ENCODE peak calls at places on chromosomes 1 and 21, in ten cellular contexts. One of them, this sample, is unnamed.

GRCh38 chr1:3321559-3322439 is 132.7 kb upstream of the ARHGEF16 start:
- DNase-seq in iris pigment epithelial cell: no peak
- DNase-seq in neural progenitor cell: no peak
- DNase-seq in activated T-cell treated with anti-CD3 and anti-CD28 coated beads for 24 hours: no peak
- DNase-seq in stimulated activated CD8-positive, alpha-beta memory T cell treated with anti-CD3 and anti-CD28 coated beads, Interleukin-15, amount 100 ng/mL, for 1 hour: no peak
- DNase-seq in NCI-H774: no peak
- DNase-seq in activated naive CD8-positive, alpha-beta T cell treated with anti-CD3 and anti-CD28 coated beads, Interleukin-2, amount 50 U/mL, for 24 hours: no peak
- DNase-seq in kidney glomerular epithelial cell: no peak
- DNase-seq in GM10248: no peak
- DNase-seq in A549: no peak
- DNase-seq in this sample: no peak

GRCh38 chr1:110205156-110205555 is 5.0 kb upstream of the KCNC4 start:
- DNase-seq in GM10248: no peak
- DNase-seq in activated naive CD8-positive, alpha-beta T cell treated with anti-CD3 and anti-CD28 coated beads, Interleukin-2, amount 50 U/mL, for 24 hours: no peak
- DNase-seq in neural progenitor cell: no peak
- DNase-seq in kidney glomerular epithelial cell: no peak
- DNase-seq in iris pigment epithelial cell: no peak
- DNase-seq in NCI-H774: no peak
- DNase-seq in A549: no peak
- DNase-seq in activated T-cell treated with anti-CD3 and anti-CD28 coated beads for 24 hours: no peak
- DNase-seq in stimulated activated CD8-positive, alpha-beta memory T cell treated with anti-CD3 and anti-CD28 coated beads, Interleukin-15, amount 100 ng/mL, for 1 hour: no peak
- DNase-seq in this sample: no peak

GRCh38 chr1:157771666-157772425 is 5.1 kb downstream of the FCRL2 start:
- DNase-seq in neural progenitor cell: no peak
- DNase-seq in GM10248: no peak
- DNase-seq in A549: no peak
- DNase-seq in activated T-cell treated with anti-CD3 and anti-CD28 coated beads for 24 hours: no peak
- DNase-seq in kidney glomerular epithelial cell: no peak
- DNase-seq in NCI-H774: no peak
- DNase-seq in activated naive CD8-positive, alpha-beta T cell treated with anti-CD3 and anti-CD28 coated beads, Interleukin-2, amount 50 U/mL, for 24 hours: no peak
- DNase-seq in iris pigment epithelial cell: no peak
- DNase-seq in stimulated activated CD8-positive, alpha-beta memory T cell treated with anti-CD3 and anti-CD28 coated beads, Interleukin-15, amount 100 ng/mL, for 1 hour: no peak
- DNase-seq in this sample: no peak

GRCh38 chr1:183021405-183022201 is 1.6 kb upstream of the LAMC1 start:
- DNase-seq in neural progenitor cell: no peak
- DNase-seq in iris pigment epithelial cell: no peak
- DNase-seq in A549: no peak
- DNase-seq in NCI-H774: no peak
- DNase-seq in GM10248: no peak
- DNase-seq in activated T-cell treated with anti-CD3 and anti-CD28 coated beads for 24 hours: no peak
- DNase-seq in activated naive CD8-positive, alpha-beta T cell treated with anti-CD3 and anti-CD28 coated beads, Interleukin-2, amount 50 U/mL, for 24 hours: no peak
- DNase-seq in stimulated activated CD8-positive, alpha-beta memory T cell treated with anti-CD3 and anti-CD28 coated beads, Interleukin-15, amount 100 ng/mL, for 1 hour: no peak
- DNase-seq in kidney glomerular epithelial cell: no peak
- DNase-seq in this sample: no peak

GRCh38 chr1:86362807-86363206 is 33.3 kb downstream of the ODF2L start:
- DNase-seq in iris pigment epithelial cell: no peak
- DNase-seq in activated T-cell treated with anti-CD3 and anti-CD28 coated beads for 24 hours: no peak
- DNase-seq in GM10248: no peak
- DNase-seq in A549: no peak
- DNase-seq in NCI-H774: no peak
- DNase-seq in kidney glomerular epithelial cell: no peak
- DNase-seq in stimulated activated CD8-positive, alpha-beta memory T cell treated with anti-CD3 and anti-CD28 coated beads, Interleukin-15, amount 100 ng/mL, for 1 hour: no peak
- DNase-seq in activated naive CD8-positive, alpha-beta T cell treated with anti-CD3 and anti-CD28 coated beads, Interleukin-2, amount 50 U/mL, for 24 hours: no peak
- DNase-seq in neural progenitor cell: no peak
- DNase-seq in this sample: no peak

GRCh38 chr1:228152097-228152917 is 2.6 kb downstream of the GJC2 start:
- DNase-seq in A549: no peak
- DNase-seq in GM10248: no peak
- DNase-seq in activated naive CD8-positive, alpha-beta T cell treated with anti-CD3 and anti-CD28 coated beads, Interleukin-2, amount 50 U/mL, for 24 hours: no peak
- DNase-seq in stimulated activated CD8-positive, alpha-beta memory T cell treated with anti-CD3 and anti-CD28 coated beads, Interleukin-15, amount 100 ng/mL, for 1 hour: no peak
- DNase-seq in NCI-H774: no peak
- DNase-seq in kidney glomerular epithelial cell: no peak
- DNase-seq in iris pigment epithelial cell: no peak
- DNase-seq in neural progenitor cell: no peak
- DNase-seq in activated T-cell treated with anti-CD3 and anti-CD28 coated beads for 24 hours: no peak
- DNase-seq in this sample: peak

GRCh38 chr1:202018476-202019234 is 8.3 kb downstream of the ELF3 start:
- DNase-seq in activated T-cell treated with anti-CD3 and anti-CD28 coated beads for 24 hours: no peak
- DNase-seq in A549: peak
- DNase-seq in neural progenitor cell: no peak
- DNase-seq in GM10248: no peak
- DNase-seq in stimulated activated CD8-positive, alpha-beta memory T cell treated with anti-CD3 and anti-CD28 coated beads, Interleukin-15, amount 100 ng/mL, for 1 hour: no peak
- DNase-seq in activated naive CD8-positive, alpha-beta T cell treated with anti-CD3 and anti-CD28 coated beads, Interleukin-2, amount 50 U/mL, for 24 hours: no peak
- DNase-seq in iris pigment epithelial cell: peak
- DNase-seq in kidney glomerular epithelial cell: peak
- DNase-seq in NCI-H774: peak
- DNase-seq in this sample: no peak

GRCh38 chr1:203408485-203409229 is 57.7 kb upstream of the FMOD start:
- DNase-seq in NCI-H774: no peak
- DNase-seq in neural progenitor cell: no peak
- DNase-seq in activated naive CD8-positive, alpha-beta T cell treated with anti-CD3 and anti-CD28 coated beads, Interleukin-2, amount 50 U/mL, for 24 hours: no peak
- DNase-seq in stimulated activated CD8-positive, alpha-beta memory T cell treated with anti-CD3 and anti-CD28 coated beads, Interleukin-15, amount 100 ng/mL, for 1 hour: no peak
- DNase-seq in kidney glomerular epithelial cell: peak
- DNase-seq in activated T-cell treated with anti-CD3 and anti-CD28 coated beads for 24 hours: no peak
- DNase-seq in iris pigment epithelial cell: peak
- DNase-seq in GM10248: no peak
- DNase-seq in A549: peak
- DNase-seq in this sample: peak

GRCh38 chr21:33441489-33442477 is 38.0 kb downstream of the TMEM50B start:
- DNase-seq in activated T-cell treated with anti-CD3 and anti-CD28 coated beads for 24 hours: no peak
- DNase-seq in iris pigment epithelial cell: peak
- DNase-seq in kidney glomerular epithelial cell: peak
- DNase-seq in A549: peak
- DNase-seq in NCI-H774: peak
- DNase-seq in neural progenitor cell: no peak
- DNase-seq in GM10248: peak
- DNase-seq in stimulated activated CD8-positive, alpha-beta memory T cell treated with anti-CD3 and anti-CD28 coated beads, Interleukin-15, amount 100 ng/mL, for 1 hour: no peak
- DNase-seq in activated naive CD8-positive, alpha-beta T cell treated with anti-CD3 and anti-CD28 coated beads, Interleukin-2, amount 50 U/mL, for 24 hours: peak
- DNase-seq in this sample: no peak

GRCh38 chr21:45615145-45615711 is 28.3 kb upstream of the PCBP3 start:
- DNase-seq in neural progenitor cell: no peak
- DNase-seq in activated T-cell treated with anti-CD3 and anti-CD28 coated beads for 24 hours: peak
- DNase-seq in A549: peak
- DNase-seq in kidney glomerular epithelial cell: no peak
- DNase-seq in iris pigment epithelial cell: peak
- DNase-seq in stimulated activated CD8-positive, alpha-beta memory T cell treated with anti-CD3 and anti-CD28 coated beads, Interleukin-15, amount 100 ng/mL, for 1 hour: peak
- DNase-seq in GM10248: peak
- DNase-seq in NCI-H774: no peak
- DNase-seq in activated naive CD8-positive, alpha-beta T cell treated with anti-CD3 and anti-CD28 coated beads, Interleukin-2, amount 50 U/mL, for 24 hours: peak
- DNase-seq in this sample: no peak

GRCh38 chr1:241688940-241689368 is 36.9 kb downstream of the WDR64 start:
- DNase-seq in iris pigment epithelial cell: peak
- DNase-seq in activated naive CD8-positive, alpha-beta T cell treated with anti-CD3 and anti-CD28 coated beads, Interleukin-2, amount 50 U/mL, for 24 hours: no peak
- DNase-seq in GM10248: no peak
- DNase-seq in neural progenitor cell: no peak
- DNase-seq in A549: peak
- DNase-seq in stimulated activated CD8-positive, alpha-beta memory T cell treated with anti-CD3 and anti-CD28 coated beads, Interleukin-15, amount 100 ng/mL, for 1 hour: no peak
- DNase-seq in activated T-cell treated with anti-CD3 and anti-CD28 coated beads for 24 hours: no peak
- DNase-seq in NCI-H774: no peak
- DNase-seq in kidney glomerular epithelial cell: peak
- DNase-seq in this sample: no peak

GRCh38 chr1:224333309-224333926 is 3.4 kb upstream of the NVL start:
- DNase-seq in activated naive CD8-positive, alpha-beta T cell treated with anti-CD3 and anti-CD28 coated beads, Interleukin-2, amount 50 U/mL, for 24 hours: no peak
- DNase-seq in iris pigment epithelial cell: peak
- DNase-seq in neural progenitor cell: peak
- DNase-seq in stimulated activated CD8-positive, alpha-beta memory T cell treated with anti-CD3 and anti-CD28 coated beads, Interleukin-15, amount 100 ng/mL, for 1 hour: no peak
- DNase-seq in GM10248: peak
- DNase-seq in kidney glomerular epithelial cell: peak
- DNase-seq in NCI-H774: peak
- DNase-seq in activated T-cell treated with anti-CD3 and anti-CD28 coated beads for 24 hours: no peak
- DNase-seq in A549: peak
- DNase-seq in this sample: no peak

GRCh38 chr1:117627562-117628165 is 21.8 kb downstream of the TENT5C start:
- DNase-seq in A549: no peak
- DNase-seq in GM10248: no peak
- DNase-seq in NCI-H774: peak
- DNase-seq in stimulated activated CD8-positive, alpha-beta memory T cell treated with anti-CD3 and anti-CD28 coated beads, Interleukin-15, amount 100 ng/mL, for 1 hour: no peak
- DNase-seq in activated naive CD8-positive, alpha-beta T cell treated with anti-CD3 and anti-CD28 coated beads, Interleukin-2, amount 50 U/mL, for 24 hours: no peak
- DNase-seq in neural progenitor cell: no peak
- DNase-seq in kidney glomerular epithelial cell: no peak
- DNase-seq in activated T-cell treated with anti-CD3 and anti-CD28 coated beads for 24 hours: no peak
- DNase-seq in iris pigment epithelial cell: no peak
- DNase-seq in this sample: no peak

GRCh38 chr1:229035054-229035747 is 235.7 kb upstream of the RAB4A start:
- DNase-seq in stimulated activated CD8-positive, alpha-beta memory T cell treated with anti-CD3 and anti-CD28 coated beads, Interleukin-15, amount 100 ng/mL, for 1 hour: no peak
- DNase-seq in activated T-cell treated with anti-CD3 and anti-CD28 coated beads for 24 hours: no peak
- DNase-seq in A549: no peak
- DNase-seq in activated naive CD8-positive, alpha-beta T cell treated with anti-CD3 and anti-CD28 coated beads, Interleukin-2, amount 50 U/mL, for 24 hours: no peak
- DNase-seq in GM10248: peak
- DNase-seq in kidney glomerular epithelial cell: peak
- DNase-seq in neural progenitor cell: no peak
- DNase-seq in NCI-H774: no peak
- DNase-seq in iris pigment epithelial cell: no peak
- DNase-seq in this sample: no peak

GRCh38 chr1:244450597-244451538 is 841 bp downstream of the ADSS2 start:
- DNase-seq in stimulated activated CD8-positive, alpha-beta memory T cell treated with anti-CD3 and anti-CD28 coated beads, Interleukin-15, amount 100 ng/mL, for 1 hour: no peak
- DNase-seq in iris pigment epithelial cell: peak
- DNase-seq in neural progenitor cell: peak
- DNase-seq in activated T-cell treated with anti-CD3 and anti-CD28 coated beads for 24 hours: peak
- DNase-seq in A549: peak
- DNase-seq in NCI-H774: peak
- DNase-seq in kidney glomerular epithelial cell: peak
- DNase-seq in GM10248: peak
- DNase-seq in activated naive CD8-positive, alpha-beta T cell treated with anti-CD3 and anti-CD28 coated beads, Interleukin-2, amount 50 U/mL, for 24 hours: peak
- DNase-seq in this sample: peak

GRCh38 chr1:205700865-205701401 is 20.6 kb upstream of the SLC45A3 start:
- DNase-seq in activated T-cell treated with anti-CD3 and anti-CD28 coated beads for 24 hours: no peak
- DNase-seq in stimulated activated CD8-positive, alpha-beta memory T cell treated with anti-CD3 and anti-CD28 coated beads, Interleukin-15, amount 100 ng/mL, for 1 hour: no peak
- DNase-seq in iris pigment epithelial cell: no peak
- DNase-seq in A549: no peak
- DNase-seq in kidney glomerular epithelial cell: no peak
- DNase-seq in activated naive CD8-positive, alpha-beta T cell treated with anti-CD3 and anti-CD28 coated beads, Interleukin-2, amount 50 U/mL, for 24 hours: no peak
- DNase-seq in NCI-H774: no peak
- DNase-seq in GM10248: no peak
- DNase-seq in neural progenitor cell: peak
- DNase-seq in this sample: no peak

GRCh38 chr1:194071200-194071599 is 884.8 kb upstream of the B3GALT2 start:
- DNase-seq in neural progenitor cell: no peak
- DNase-seq in GM10248: no peak
- DNase-seq in kidney glomerular epithelial cell: no peak
- DNase-seq in stimulated activated CD8-positive, alpha-beta memory T cell treated with anti-CD3 and anti-CD28 coated beads, Interleukin-15, amount 100 ng/mL, for 1 hour: no peak
- DNase-seq in A549: no peak
- DNase-seq in activated T-cell treated with anti-CD3 and anti-CD28 coated beads for 24 hours: no peak
- DNase-seq in activated naive CD8-positive, alpha-beta T cell treated with anti-CD3 and anti-CD28 coated beads, Interleukin-2, amount 50 U/mL, for 24 hours: no peak
- DNase-seq in iris pigment epithelial cell: no peak
- DNase-seq in NCI-H774: no peak
- DNase-seq in this sample: no peak

GRCh38 chr21:38140192-38140905 is 116.4 kb upstream of the KCNJ15 start:
- DNase-seq in A549: peak
- DNase-seq in activated naive CD8-positive, alpha-beta T cell treated with anti-CD3 and anti-CD28 coated beads, Interleukin-2, amount 50 U/mL, for 24 hours: no peak
- DNase-seq in NCI-H774: peak
- DNase-seq in iris pigment epithelial cell: peak
- DNase-seq in kidney glomerular epithelial cell: peak
- DNase-seq in activated T-cell treated with anti-CD3 and anti-CD28 coated beads for 24 hours: no peak
- DNase-seq in neural progenitor cell: peak
- DNase-seq in stimulated activated CD8-positive, alpha-beta memory T cell treated with anti-CD3 and anti-CD28 coated beads, Interleukin-15, amount 100 ng/mL, for 1 hour: no peak
- DNase-seq in GM10248: no peak
- DNase-seq in this sample: no peak

GRCh38 chr1:192539450-192540132 is 36.0 kb upstream of the RGS1 start:
- DNase-seq in GM10248: no peak
- DNase-seq in activated T-cell treated with anti-CD3 and anti-CD28 coated beads for 24 hours: no peak
- DNase-seq in A549: peak
- DNase-seq in activated naive CD8-positive, alpha-beta T cell treated with anti-CD3 and anti-CD28 coated beads, Interleukin-2, amount 50 U/mL, for 24 hours: no peak
- DNase-seq in stimulated activated CD8-positive, alpha-beta memory T cell treated with anti-CD3 and anti-CD28 coated beads, Interleukin-15, amount 100 ng/mL, for 1 hour: no peak
- DNase-seq in iris pigment epithelial cell: peak
- DNase-seq in NCI-H774: no peak
- DNase-seq in kidney glomerular epithelial cell: peak
- DNase-seq in neural progenitor cell: peak
- DNase-seq in this sample: no peak

GRCh38 chr1:84366786-84367185 is 31.5 kb upstream of the DNASE2B start:
- DNase-seq in A549: no peak
- DNase-seq in activated naive CD8-positive, alpha-beta T cell treated with anti-CD3 and anti-CD28 coated beads, Interleukin-2, amount 50 U/mL, for 24 hours: no peak
- DNase-seq in GM10248: no peak
- DNase-seq in activated T-cell treated with anti-CD3 and anti-CD28 coated beads for 24 hours: no peak
- DNase-seq in iris pigment epithelial cell: peak
- DNase-seq in kidney glomerular epithelial cell: no peak
- DNase-seq in NCI-H774: no peak
- DNase-seq in neural progenitor cell: no peak
- DNase-seq in stimulated activated CD8-positive, alpha-beta memory T cell treated with anti-CD3 and anti-CD28 coated beads, Interleukin-15, amount 100 ng/mL, for 1 hour: no peak
- DNase-seq in this sample: no peak

GRCh38 chr1:236495359-236496120 is 28.2 kb upstream of the LGALS8 start:
- DNase-seq in stimulated activated CD8-positive, alpha-beta memory T cell treated with anti-CD3 and anti-CD28 coated beads, Interleukin-15, amount 100 ng/mL, for 1 hour: no peak
- DNase-seq in NCI-H774: peak
- DNase-seq in iris pigment epithelial cell: peak
- DNase-seq in kidney glomerular epithelial cell: no peak
- DNase-seq in GM10248: no peak
- DNase-seq in A549: no peak
- DNase-seq in neural progenitor cell: peak
- DNase-seq in activated naive CD8-positive, alpha-beta T cell treated with anti-CD3 and anti-CD28 coated beads, Interleukin-2, amount 50 U/mL, for 24 hours: no peak
- DNase-seq in activated T-cell treated with anti-CD3 and anti-CD28 coated beads for 24 hours: no peak
- DNase-seq in this sample: no peak

GRCh38 chr1:39378377-39378776 is 113.1 kb upstream of the BMP8A start:
- DNase-seq in stimulated activated CD8-positive, alpha-beta memory T cell treated with anti-CD3 and anti-CD28 coated beads, Interleukin-15, amount 100 ng/mL, for 1 hour: no peak
- DNase-seq in iris pigment epithelial cell: no peak
- DNase-seq in kidney glomerular epithelial cell: no peak
- DNase-seq in A549: peak
- DNase-seq in neural progenitor cell: peak
- DNase-seq in activated naive CD8-positive, alpha-beta T cell treated with anti-CD3 and anti-CD28 coated beads, Interleukin-2, amount 50 U/mL, for 24 hours: no peak
- DNase-seq in activated T-cell treated with anti-CD3 and anti-CD28 coated beads for 24 hours: no peak
- DNase-seq in NCI-H774: no peak
- DNase-seq in GM10248: peak
- DNase-seq in this sample: no peak

GRCh38 chr1:183198463-183198862 is 12.4 kb downstream of the LAMC2 start:
- DNase-seq in activated T-cell treated with anti-CD3 and anti-CD28 coated beads for 24 hours: no peak
- DNase-seq in activated naive CD8-positive, alpha-beta T cell treated with anti-CD3 and anti-CD28 coated beads, Interleukin-2, amount 50 U/mL, for 24 hours: peak
- DNase-seq in NCI-H774: no peak
- DNase-seq in kidney glomerular epithelial cell: peak
- DNase-seq in GM10248: no peak
- DNase-seq in A549: peak
- DNase-seq in stimulated activated CD8-positive, alpha-beta memory T cell treated with anti-CD3 and anti-CD28 coated beads, Interleukin-15, amount 100 ng/mL, for 1 hour: no peak
- DNase-seq in iris pigment epithelial cell: peak
- DNase-seq in neural progenitor cell: no peak
- DNase-seq in this sample: no peak